ENCODE peak calls at places on chromosomes 12 and 14, in seven cellular contexts. P, K, M, Y, Q, C and Z are unnamed samples.

GRCh38 chr12:103422328-103422727 is 73.4 kb downstream of the C12orf42 start:
- DNase-seq in P (no peak), Q (no peak), K (no peak), C (no peak), Y (no peak), M (no peak), Z (no peak)

GRCh38 chr12:46455648-46456352 is 83.2 kb upstream of the SLC38A2 start:
- DNase-seq in Q (peak; percentile 72), Y (no peak), C (no peak), P (peak; percentile 31), K (peak; percentile 41), M (no peak), Z (peak; percentile 87)

GRCh38 chr12:12599750-12600643 is 11.7 kb upstream of the CREBL2 start:
- DNase-seq in Y (no peak), M (no peak), K (no peak), P (peak; percentile 25), C (no peak), Q (no peak), Z (no peak)

GRCh38 chr12:110279976-110280783 is 867 bp upstream of the ATP2A2 start:
- DNase-seq in Y (peak; percentile 34), Q (peak; percentile 67), K (peak; percentile 54), M (peak; percentile 57), P (peak; percentile 37), C (no peak), Z (peak; percentile 45)

GRCh38 chr14:60485600-60486251 is at the start of gene C14orf39:
- DNase-seq in K (no peak), C (no peak), P (no peak), Q (no peak), Y (peak; percentile 85), M (peak; percentile 79), Z (no peak)

GRCh38 chr12:100190013-100190394 is 10.6 kb upstream of the ACTR6 start:
- DNase-seq in P (no peak), K (no peak), Q (no peak), Y (no peak), C (no peak), M (no peak), Z (no peak)

GRCh38 chr14:102028733-102029132 is 58.1 kb downstream of the HSP90AA1 start:
- DNase-seq in C (no peak), M (no peak), P (no peak), Q (peak; percentile 86), Y (no peak), K (no peak), Z (peak; percentile 25)

GRCh38 chr12:79706156-79706555 is 15.4 kb upstream of the PAWR start:
- DNase-seq in Q (peak; percentile 92), C (no peak), K (no peak), P (no peak), Y (no peak), M (no peak), Z (no peak)

GRCh38 chr12:41919526-41920305 is 225.0 kb downstream of the GXYLT1 start:
- DNase-seq in Y (no peak), K (no peak), P (no peak), M (no peak), C (no peak), Q (no peak), Z (no peak)

GRCh38 chr12:89756638-89757321 is 48.1 kb upstream of the ATP2B1 start:
- DNase-seq in K (no peak), C (no peak), Y (no peak), M (peak; percentile 68), Q (peak; percentile 99), P (no peak), Z (peak; percentile 47)

GRCh38 chr14:104140463-104141331 is 2.3 kb downstream of the KIF26A start:
- DNase-seq in Q (no peak), C (no peak), Y (no peak), K (peak; percentile 7), P (no peak), M (no peak), Z (no peak)

GRCh38 chr12:104133861-104134260 is 4.1 kb downstream of the NFYB start:
- DNase-seq in K (no peak), C (no peak), M (no peak), P (no peak), Q (no peak), Y (no peak), Z (no peak)

GRCh38 chr12:7439579-7440505 is 4.1 kb downstream of the CD163L1 start:
- DNase-seq in K (peak; percentile 45), C (no peak), Y (peak; percentile 77), Q (no peak), P (no peak), M (peak; percentile 76), Z (peak; percentile 90)

GRCh38 chr12:6288235-6288634 is 22.2 kb upstream of the PLEKHG6 start:
- DNase-seq in Q (peak; percentile 82), K (no peak), C (no peak), P (no peak), Y (no peak), M (no peak), Z (no peak)

GRCh38 chr12:34394211-34395055 is 372.1 kb downstream of the ALG10 start:
- DNase-seq in Y (no peak), C (no peak), Q (no peak), K (peak; percentile 8), M (peak; percentile 2), P (no peak), Z (peak; percentile 14)

GRCh38 chr14:85319998-85320397 is 209.9 kb upstream of the FLRT2 start:
- DNase-seq in Y (no peak), M (no peak), P (no peak), Q (peak; percentile 78), C (no peak), K (no peak), Z (no peak)

GRCh38 chr12:112971248-112971647 is 7.1 kb upstream of the OAS2 start:
- DNase-seq in K (no peak), P (no peak), Q (no peak), C (no peak), M (no peak), Y (no peak), Z (no peak)

GRCh38 chr12:110992909-110993308 is 72.5 kb upstream of the MYL2 start:
- DNase-seq in P (no peak), K (no peak), M (no peak), C (no peak), Q (no peak), Y (no peak), Z (no peak)

GRCh38 chr12:122726056-122726558 is 4.5 kb downstream of the HCAR1 start:
- DNase-seq in K (no peak), Y (no peak), M (no peak), C (no peak), P (peak; percentile 43), Q (peak; percentile 92), Z (peak; percentile 74)

GRCh38 chr12:95767703-95768102 is 22.9 kb downstream of the NTN4 start:
- DNase-seq in M (no peak), Q (no peak), Y (no peak), P (no peak), K (no peak), C (no peak), Z (no peak)

GRCh38 chr12:40034712-40035111 is 71.2 kb downstream of the SLC2A13 start:
- DNase-seq in M (no peak), Q (no peak), P (no peak), K (no peak), C (no peak), Y (no peak), Z (no peak)

GRCh38 chr14:53295372-53295771 is 142.2 kb upstream of the DDHD1 start:
- DNase-seq in C (no peak), K (no peak), M (no peak), Y (no peak), Q (no peak), P (no peak), Z (no peak)
- H3K27me3 ChIP-seq in C (no peaks in the 10 kb centered on the region), K (no peaks in the 10 kb centered on the region), M (no peaks in the 10 kb centered on the region), Y (no peaks in the 10 kb centered on the region), Q (no peaks in the 10 kb centered on the region), P (no peaks in the 10 kb centered on the region), Z (no peaks in the 10 kb centered on the region)

GRCh38 chr12:53214687-53215455 is 7.8 kb upstream of the ITGB7 start:
- DNase-seq in P (no peak), M (no peak), C (no peak), Y (no peak), Q (no peak), K (no peak), Z (no peak)

GRCh38 chr12:53213348-53213747 is 6.3 kb upstream of the ITGB7 start:
- DNase-seq in K (peak; percentile 69), Q (no peak), P (peak; percentile 78), M (peak; percentile 85), Y (peak; percentile 87), C (no peak), Z (peak; percentile 91)

GRCh38 chr12:53217049-53217929 is 10.2 kb upstream of the ITGB7 start:
- DNase-seq in Y (no peak), P (no peak), C (no peak), M (no peak), Q (peak; percentile 72), K (no peak), Z (no peak)

GRCh38 chr12:53214221-53214620 is 7.2 kb upstream of the ITGB7 start:
- DNase-seq in Q (no peak), C (no peak), P (no peak), M (no peak), K (no peak), Y (no peak), Z (no peak)

DNA sequence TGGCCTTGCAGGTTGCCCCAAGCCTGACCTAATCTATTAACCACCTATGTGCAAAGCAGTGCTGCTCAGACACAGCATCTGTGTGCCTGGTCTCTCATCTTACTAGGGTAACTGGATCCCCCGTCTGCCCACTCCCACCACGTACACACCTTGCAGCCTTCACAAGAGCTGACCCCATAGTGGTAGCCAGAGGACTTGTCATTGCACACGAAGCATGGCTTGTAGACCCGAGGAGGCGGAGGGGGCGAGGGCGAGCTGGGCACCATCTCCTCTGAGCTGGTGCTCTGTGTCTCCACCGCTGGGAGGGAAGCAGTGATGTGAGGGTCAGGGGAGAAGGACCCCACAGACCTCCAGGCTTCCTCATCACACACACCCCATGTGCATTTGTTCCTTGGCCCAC is 8.4 kb upstream of the ITGB7 start:
- DNase-seq in K (no peak), Q (no peak), P (no peak), C (no peak), M (no peak), Y (no peak), Z (no peak)
- H3K27me3 ChIP-seq in K (no peaks in the 10 kb centered on the region), Q (no peaks in the 10 kb centered on the region), P (no peaks in the 10 kb centered on the region), C (no peaks in the 10 kb centered on the region), M (no peaks in the 10 kb centered on the region), Y (no peaks in the 10 kb centered on the region), Z (no peaks in the 10 kb centered on the region)

GRCh38 chr14:89508863-89509262 is 91.8 kb upstream of the FOXN3 start:
- DNase-seq in M (no peak), K (no peak), Y (no peak), P (no peak), C (no peak), Q (no peak), Z (no peak)
- H3K27me3 ChIP-seq in M (no peaks in the 10 kb centered on the region), K (no peaks in the 10 kb centered on the region), Y (no peaks in the 10 kb centered on the region), P (no peaks in the 10 kb centered on the region), C (no peaks in the 10 kb centered on the region), Q (no peaks in the 10 kb centered on the region), Z (no peaks in the 10 kb centered on the region)

GRCh38 chr14:31568151-31568550 is 6.9 kb downstream of the NUBPL start:
- DNase-seq in K (no peak), Q (no peak), M (no peak), Y (no peak), C (no peak), P (no peak), Z (no peak)

GRCh38 chr14:31568671-31569070 is 7.5 kb downstream of the NUBPL start:
- DNase-seq in C (no peak), K (no peak), M (no peak), Y (no peak), P (no peak), Q (no peak), Z (no peak)

GRCh38 chr14:31564194-31564593 is 3.0 kb downstream of the NUBPL start:
- DNase-seq in C (no peak), K (no peak), M (no peak), P (no peak), Q (no peak), Y (no peak), Z (no peak)

GRCh38 chr14:31566456-31566855 is 5.3 kb downstream of the NUBPL start:
- DNase-seq in Q (no peak), M (no peak), K (no peak), Y (no peak), C (no peak), P (no peak), Z (no peak)

GRCh38 chr14:31567651-31568050 is 6.4 kb downstream of the NUBPL start:
- DNase-seq in C (no peak), K (no peak), P (no peak), Y (no peak), Q (no peak), M (no peak), Z (no peak)
- H3K27me3 ChIP-seq in C (no peaks in the 10 kb centered on the region), K (no peaks in the 10 kb centered on the region), P (no peaks in the 10 kb centered on the region), Y (no peaks in the 10 kb centered on the region), Q (no peaks in the 10 kb centered on the region), M (no peaks in the 10 kb centered on the region), Z (no peaks in the 10 kb centered on the region)